ENCODE peak calls at places on chromosomes 5 and 9, in four cellular contexts. V, P, Z and R are unnamed samples.

GRCh38 chr5:175541264-175541663 is 62.9 kb downstream of the SFXN1 start:
- DNase-seq in Z (no peak), V (no peak), P (no peak), R (no peak)

GRCh38 chr9:131667576-131667975 is 72.3 kb downstream of the RAPGEF1 start:
- DNase-seq in V (no peak), Z (no peak), P (peak), R (no peak)

GRCh38 chr5:125002727-125003598 is 256.5 kb upstream of the ZNF608 start:
- DNase-seq in P (peak), Z (peak), V (no peak), R (no peak)

GRCh38 chr5:8726383-8727036 is 819.4 kb downstream of the SEMA5A start:
- DNase-seq in P (peak), V (no peak), Z (no peak), R (no peak)

GRCh38 chr9:37953775-37954437 is 50.0 kb upstream of the SLC25A51 start:
- DNase-seq in P (peak), V (no peak), Z (no peak), R (no peak)

GRCh38 chr5:78577992-78578391 is 70.6 kb downstream of the LHFPL2 start:
- DNase-seq in Z (no peak), P (no peak), V (no peak), R (no peak)

GRCh38 chr9:81080900-81081299 is 608.4 kb downstream of the TLE1 start:
- DNase-seq in Z (no peak), V (no peak), P (peak), R (no peak)

GRCh38 chr5:93585753-93586385 is 2.8 kb downstream of the NR2F1 start:
- DNase-seq in V (no peak), Z (no peak), P (peak), R (no peak)

GRCh38 chr9:137150485-137151060 is 11.6 kb downstream of the GRIN1 start:
- DNase-seq in P (no peak), Z (no peak), V (peak), R (peak)

GRCh38 chr5:32645246-32645645 is 59.9 kb downstream of the SUB1 start:
- DNase-seq in Z (no peak), V (no peak), P (peak), R (no peak)

GRCh38 chr9:114223564-114224246 is 68.4 kb downstream of the COL27A1 start:
- DNase-seq in P (peak), V (no peak), Z (no peak), R (no peak)

GRCh38 chr9:91776409-91777365 is 173.3 kb downstream of the ROR2 start:
- DNase-seq in V (no peak), P (no peak), Z (no peak), R (no peak)

GRCh38 chr9:108040783-108041182 is 551.2 kb upstream of the KLF4 start:
- DNase-seq in P (peak), V (no peak), Z (no peak), R (no peak)

GRCh38 chr5:133371371-133372155 is 240.8 kb downstream of the FSTL4 start:
- DNase-seq in P (no peak), V (peak), Z (no peak), R (no peak)

GRCh38 chr5:37837101-37838032 is 2.5 kb downstream of the GDNF start:
- DNase-seq in V (peak), Z (peak), P (peak), R (peak)

GRCh38 chr5:103283120-103283519 is 24.6 kb downstream of the MACIR start:
- DNase-seq in P (peak), Z (no peak), V (no peak), R (no peak)

GRCh38 chr9:34549407-34549732 is 26.6 kb upstream of the ENHO start:
- DNase-seq in Z (no peak), V (no peak), P (no peak), R (no peak)

GRCh38 chr9:36985061-36985768 is 48.9 kb downstream of the PAX5 start:
- DNase-seq in V (no peak), P (no peak), Z (no peak), R (no peak)